ENCODE peak calls at places on chromosome 12, in four cellular contexts. One of them, this sample, is unnamed.

GRCh38 chr12:104352106-104352713 is 48.7 kb downstream of the EID3 start:
- DNase-seq in CD8-positive, alpha-beta T cell: no peak
- DNase-seq in psoas muscle: no peak
- DNase-seq in tibial nerve: no peak
- DNase-seq in this sample: no peak

GRCh38 chr12:118371354-118372282 is 1.1 kb downstream of the TAOK3 start:
- DNase-seq in psoas muscle: peak; percentile 34
- DNase-seq in CD8-positive, alpha-beta T cell: no peak
- DNase-seq in tibial nerve: no peak
- DNase-seq in this sample: no peak

GRCh38 chr12:26396402-26396801 is 201.0 kb downstream of the SSPN start:
- DNase-seq in psoas muscle: no peak
- DNase-seq in tibial nerve: no peak
- DNase-seq in CD8-positive, alpha-beta T cell: no peak
- DNase-seq in this sample: no peak

GRCh38 chr12:113959096-113959495 is 7.0 kb downstream of the RBM19 start:
- DNase-seq in CD8-positive, alpha-beta T cell: no peak
- DNase-seq in tibial nerve: no peak
- DNase-seq in psoas muscle: no peak
- DNase-seq in this sample: no peak

GRCh38 chr12:104567832-104568490 is 111.2 kb downstream of the CHST11 start:
- DNase-seq in psoas muscle: no peak
- DNase-seq in tibial nerve: no peak
- DNase-seq in CD8-positive, alpha-beta T cell: no peak
- DNase-seq in this sample: no peak

GRCh38 chr12:131434208-131435125 is 276.4 kb upstream of the SFSWAP start:
- DNase-seq in tibial nerve: no peak
- DNase-seq in CD8-positive, alpha-beta T cell: no peak
- DNase-seq in psoas muscle: no peak
- DNase-seq in this sample: no peak

GRCh38 chr12:83796527-83796926 is 1109.8 kb downstream of the TMTC2 start:
- DNase-seq in tibial nerve: no peak
- DNase-seq in psoas muscle: no peak
- DNase-seq in CD8-positive, alpha-beta T cell: no peak
- DNase-seq in this sample: no peak

GRCh38 chr12:102095677-102096263 is 24.1 kb downstream of the NUP37 start:
- DNase-seq in CD8-positive, alpha-beta T cell: no peak
- DNase-seq in psoas muscle: no peak
- DNase-seq in tibial nerve: no peak
- DNase-seq in this sample: no peak

GRCh38 chr12:51823875-51824565 is 24.5 kb downstream of the FIGNL2 start:
- DNase-seq in tibial nerve: no peak
- DNase-seq in psoas muscle: no peak
- DNase-seq in CD8-positive, alpha-beta T cell: no peak
- DNase-seq in this sample: no peak

GRCh38 chr12:78865297-78865955 is 852 bp downstream of the SYT1 start:
- DNase-seq in CD8-positive, alpha-beta T cell: no peak
- DNase-seq in tibial nerve: no peak
- DNase-seq in psoas muscle: no peak
- DNase-seq in this sample: no peak

GRCh38 chr12:15151141-15152091 is 69.8 kb downstream of the RERG start:
- DNase-seq in tibial nerve: peak; percentile 60
- DNase-seq in CD8-positive, alpha-beta T cell: no peak
- DNase-seq in psoas muscle: no peak
- DNase-seq in this sample: no peak

GRCh38 chr12:15154108-15154507 is 67.1 kb downstream of the RERG start:
- DNase-seq in CD8-positive, alpha-beta T cell: no peak
- DNase-seq in tibial nerve: no peak
- DNase-seq in psoas muscle: no peak
- DNase-seq in this sample: no peak

GRCh38 chr12:15152456-15152855 is 68.8 kb downstream of the RERG start:
- DNase-seq in CD8-positive, alpha-beta T cell: no peak
- DNase-seq in psoas muscle: no peak
- DNase-seq in tibial nerve: no peak
- DNase-seq in this sample: no peak

GRCh38 chr12:15155271-15155670 is 65.9 kb downstream of the RERG start:
- DNase-seq in psoas muscle: peak; percentile 12
- DNase-seq in CD8-positive, alpha-beta T cell: no peak
- DNase-seq in tibial nerve: no peak
- DNase-seq in this sample: no peak

GRCh38 chr12:15152864-15153263 is 68.4 kb downstream of the RERG start:
- DNase-seq in tibial nerve: no peak
- DNase-seq in psoas muscle: no peak
- DNase-seq in CD8-positive, alpha-beta T cell: no peak
- DNase-seq in this sample: no peak
- H3K27ac ChIP-seq in tibial nerve: no peak overlapping the region
- H3K27ac ChIP-seq in psoas muscle: no peak overlapping the region
- H3K27ac ChIP-seq in CD8-positive, alpha-beta T cell: no peak overlapping the region
- H3K27ac ChIP-seq in this sample: peak overlapping the region; percentile 31

DNA sequence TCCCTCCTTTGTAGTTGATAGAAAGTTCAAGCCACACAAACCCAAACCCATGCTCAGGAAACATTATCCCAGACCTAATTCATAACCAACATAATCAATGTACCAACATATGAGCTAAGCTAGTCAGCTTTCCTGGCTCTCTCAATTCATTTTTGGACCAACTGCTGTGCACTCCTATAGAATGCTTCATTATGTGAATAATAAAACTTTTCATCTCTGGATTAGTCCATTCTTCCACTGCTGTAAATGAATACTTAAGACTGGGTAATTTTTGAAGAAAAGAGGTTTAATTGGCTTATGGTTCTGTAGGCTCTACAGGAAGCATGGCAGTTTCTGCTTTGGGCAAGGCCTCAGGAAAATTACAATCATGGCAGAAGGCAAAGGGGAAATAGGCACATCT is 651.9 kb downstream of the RERGL start:
- DNase-seq in CD8-positive, alpha-beta T cell: no peak
- DNase-seq in psoas muscle: no peak
- DNase-seq in tibial nerve: no peak
- DNase-seq in this sample: no peak
- TF ChIP-seq CTCF in CD8-positive, alpha-beta T cell: no peak
- TF ChIP-seq CTCF in psoas muscle: no peak
- TF ChIP-seq CTCF in tibial nerve: no peak
- TF ChIP-seq CTCF in this sample: no peak

GRCh38 chr12:34215213-34215892 is 193.1 kb downstream of the ALG10 start:
- DNase-seq in CD8-positive, alpha-beta T cell: no peak
- DNase-seq in psoas muscle: no peak
- DNase-seq in tibial nerve: no peak
- DNase-seq in this sample: no peak

GRCh38 chr12:34217660-34218059 is 195.4 kb downstream of the ALG10 start:
- DNase-seq in tibial nerve: no peak
- DNase-seq in CD8-positive, alpha-beta T cell: no peak
- DNase-seq in psoas muscle: no peak
- DNase-seq in this sample: no peak

GRCh38 chr12:34215893-34216285 is 193.6 kb downstream of the ALG10 start:
- DNase-seq in CD8-positive, alpha-beta T cell: no peak
- DNase-seq in psoas muscle: no peak
- DNase-seq in tibial nerve: no peak
- DNase-seq in this sample: no peak

GRCh38 chr12:34218193-34219045 is 196.1 kb downstream of the ALG10 start:
- DNase-seq in psoas muscle: peak; percentile 38
- DNase-seq in tibial nerve: peak; percentile 75
- DNase-seq in CD8-positive, alpha-beta T cell: peak; percentile 72
- DNase-seq in this sample: no peak

GRCh38 chr12:34219046-34219770 is 196.9 kb downstream of the ALG10 start:
- DNase-seq in psoas muscle: no peak
- DNase-seq in tibial nerve: no peak
- DNase-seq in CD8-positive, alpha-beta T cell: peak; percentile 50
- DNase-seq in this sample: no peak
- H3K4me3 ChIP-seq in psoas muscle: peak overlapping the region; percentile 58
- H3K4me3 ChIP-seq in tibial nerve: peak overlapping the region; percentile 47
- H3K4me3 ChIP-seq in CD8-positive, alpha-beta T cell: peak overlapping the region; percentile 48
- H3K4me3 ChIP-seq in this sample: peak overlapping the region; percentile 42

DNA sequence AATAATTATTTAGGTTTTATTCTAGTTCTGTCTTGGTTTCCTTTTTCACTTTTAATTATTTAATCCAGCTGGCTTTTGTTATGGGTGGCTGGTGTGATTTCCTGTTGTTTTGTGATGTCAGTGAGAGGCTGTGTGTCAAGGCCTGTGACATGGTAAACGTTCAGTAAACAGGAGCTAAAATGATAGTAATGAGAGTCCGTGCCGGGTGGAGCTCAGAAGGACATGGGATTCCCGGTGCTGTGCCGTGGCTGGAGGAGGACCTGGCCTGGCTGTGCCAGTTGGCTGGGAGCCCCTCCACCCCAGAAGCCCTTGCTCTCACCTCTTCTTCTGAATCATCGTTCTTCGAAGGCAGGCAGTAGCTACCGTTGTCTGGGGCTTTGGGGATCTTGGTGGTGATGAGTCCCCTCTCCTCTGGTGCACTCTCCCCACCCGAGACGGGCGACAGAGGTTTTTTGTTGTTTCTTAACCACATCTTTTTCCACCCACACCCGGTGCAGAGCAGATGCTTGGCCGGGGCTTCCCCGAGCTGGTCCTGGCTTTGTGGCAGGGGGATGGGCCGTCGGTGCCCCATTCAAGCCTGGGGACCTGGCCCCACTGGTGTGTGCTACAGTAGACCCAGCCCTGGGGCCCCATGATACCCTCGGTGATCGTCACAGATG is 29.1 kb downstream of the SH2B3 start:
- DNase-seq in CD8-positive, alpha-beta T cell: peak; percentile 87
- DNase-seq in psoas muscle: peak; percentile 70
- DNase-seq in tibial nerve: peak; percentile 49
- DNase-seq in this sample: no peak
- H3K27ac ChIP-seq in CD8-positive, alpha-beta T cell: peak overlapping the region; percentile 91
- H3K27ac ChIP-seq in psoas muscle: peak overlapping the region; percentile 81
- H3K27ac ChIP-seq in tibial nerve: peak overlapping the region; percentile 66
- H3K27ac ChIP-seq in this sample: peak overlapping the region; percentile 61

GRCh38 chr12:41264281-41264680 is 76.2 kb downstream of the PDZRN4 start:
- DNase-seq in tibial nerve: no peak
- DNase-seq in psoas muscle: no peak
- DNase-seq in CD8-positive, alpha-beta T cell: no peak
- DNase-seq in this sample: no peak
- TF ChIP-seq CTCF in tibial nerve: peak; percentile 34
- TF ChIP-seq CTCF in psoas muscle: peak; percentile 34
- TF ChIP-seq CTCF in CD8-positive, alpha-beta T cell: peak; percentile 19
- TF ChIP-seq CTCF in this sample: no peak

GRCh38 chr12:53233671-53234091 is 1.7 kb upstream of the RARG start:
- DNase-seq in tibial nerve: no peak
- DNase-seq in CD8-positive, alpha-beta T cell: no peak
- DNase-seq in psoas muscle: no peak
- DNase-seq in this sample: no peak
- H3K4me3 ChIP-seq in tibial nerve: peak overlapping the region; percentile 74
- H3K4me3 ChIP-seq in CD8-positive, alpha-beta T cell: no peak overlapping the region
- H3K4me3 ChIP-seq in psoas muscle: no peak overlapping the region
- H3K4me3 ChIP-seq in this sample: peak overlapping the region; percentile 89

DNA sequence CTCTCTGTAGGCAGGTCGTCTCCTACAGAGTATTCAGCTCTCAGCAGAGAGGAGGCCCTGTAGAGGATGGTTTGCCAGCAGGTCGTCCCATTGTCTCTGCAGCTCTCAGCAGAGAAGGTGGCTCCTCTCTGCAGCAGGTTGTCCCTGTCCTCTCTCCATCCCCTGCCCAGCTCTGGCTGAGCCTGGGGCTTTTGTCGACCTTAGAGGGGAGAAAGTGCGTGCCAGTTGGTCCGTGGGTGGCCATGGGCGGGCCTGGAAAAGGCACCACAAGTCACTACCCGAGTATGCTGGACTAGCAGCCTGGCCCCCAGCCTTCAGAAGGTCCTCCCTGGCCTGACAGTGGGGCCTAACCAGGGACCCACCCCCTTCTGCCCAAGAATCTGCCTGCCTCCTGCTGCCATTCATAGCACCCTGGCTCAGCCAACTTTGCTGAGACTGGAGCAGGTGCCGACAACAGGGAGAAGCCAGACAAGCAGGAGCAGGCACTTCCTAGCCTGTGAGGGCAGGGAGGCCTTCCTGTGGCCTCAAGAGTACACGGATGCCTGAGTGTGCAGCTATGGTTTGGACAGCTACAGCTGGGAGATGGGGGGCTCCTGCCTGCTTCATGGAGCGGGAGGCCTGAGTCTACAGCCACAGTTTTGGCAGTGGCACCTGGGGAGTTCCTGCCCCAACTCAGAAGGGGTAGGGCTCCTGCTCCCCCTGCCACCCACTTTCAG is 59.7 kb upstream of the KCNH3 start:
- DNase-seq in tibial nerve: no peak
- DNase-seq in psoas muscle: no peak
- DNase-seq in CD8-positive, alpha-beta T cell: no peak
- DNase-seq in this sample: no peak
- H3K27ac ChIP-seq in tibial nerve: no peak overlapping the region
- H3K27ac ChIP-seq in psoas muscle: peak overlapping the region; percentile 50
- H3K27ac ChIP-seq in CD8-positive, alpha-beta T cell: no peak overlapping the region
- H3K27ac ChIP-seq in this sample: no peak overlapping the region

GRCh38 chr12:88638956-88639355 is 58.7 kb upstream of the KITLG start:
- DNase-seq in tibial nerve: no peak
- DNase-seq in psoas muscle: no peak
- DNase-seq in CD8-positive, alpha-beta T cell: no peak
- DNase-seq in this sample: no peak

GRCh38 chr12:88638388-88638787 is 58.1 kb upstream of the KITLG start:
- DNase-seq in tibial nerve: no peak
- DNase-seq in psoas muscle: no peak
- DNase-seq in CD8-positive, alpha-beta T cell: no peak
- DNase-seq in this sample: no peak

GRCh38 chr12:88634008-88634407 is 53.7 kb upstream of the KITLG start:
- DNase-seq in psoas muscle: no peak
- DNase-seq in CD8-positive, alpha-beta T cell: no peak
- DNase-seq in tibial nerve: no peak
- DNase-seq in this sample: no peak

GRCh38 chr12:88628856-88629509 is 48.7 kb upstream of the KITLG start:
- DNase-seq in CD8-positive, alpha-beta T cell: no peak
- DNase-seq in psoas muscle: no peak
- DNase-seq in tibial nerve: no peak
- DNase-seq in this sample: no peak

DNA sequence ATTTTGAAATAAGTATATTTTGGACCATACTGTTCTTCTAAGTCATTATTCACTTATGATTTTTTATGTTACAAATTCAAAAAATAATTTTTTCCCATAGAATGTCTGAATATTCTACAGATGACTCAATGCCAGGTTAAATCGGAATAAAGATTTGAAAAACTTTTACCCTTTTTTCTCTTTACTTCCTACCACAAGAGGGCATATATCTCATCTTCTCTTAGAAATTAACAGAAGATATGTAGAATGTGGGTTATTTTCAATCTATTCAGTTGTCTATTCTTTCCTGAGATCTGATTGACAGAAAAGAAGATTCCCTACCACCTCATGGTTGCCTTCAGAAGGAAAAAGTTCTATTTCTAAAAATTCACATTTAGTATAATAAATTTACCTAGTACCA is 53.0 kb upstream of the KITLG start:
- DNase-seq in psoas muscle: no peak
- DNase-seq in CD8-positive, alpha-beta T cell: no peak
- DNase-seq in tibial nerve: no peak
- DNase-seq in this sample: no peak
- TF ChIP-seq CTCF in psoas muscle: peak; percentile 12
- TF ChIP-seq CTCF in CD8-positive, alpha-beta T cell: no peak
- TF ChIP-seq CTCF in tibial nerve: peak; percentile 16
- TF ChIP-seq CTCF in this sample: no peak

GRCh38 chr12:120369476-120370342 is 745 bp upstream of the MSI1 start:
- DNase-seq in tibial nerve: no peak
- DNase-seq in CD8-positive, alpha-beta T cell: no peak
- DNase-seq in psoas muscle: no peak
- DNase-seq in this sample: no peak
- H3K4me3 ChIP-seq in tibial nerve: peak overlapping the region; percentile 61
- H3K4me3 ChIP-seq in CD8-positive, alpha-beta T cell: no peak overlapping the region
- H3K4me3 ChIP-seq in psoas muscle: peak overlapping the region; percentile 52
- H3K4me3 ChIP-seq in this sample: peak overlapping the region; percentile 72

This sample was measured in coronary artery.